ENCODE peak calls at places on chromosomes 5 and 9, in seven cellular contexts. B is heart left ventricle, R is stomach, V is NB4, M is tibial nerve, G is prostate gland, I is breast epithelium. C is an unnamed sample.

GRCh38 chr9:107588393-107588792 is 98.8 kb upstream of the KLF4 start:
- DNase-seq in B (no peak), V (no peak), R (peak), I (no peak), G (no peak), M (no peak), C (no peak)

GRCh38 chr9:100317706-100318105 is 35.0 kb downstream of the TEX10 start:
- DNase-seq in M (no peak), R (no peak), G (no peak), V (no peak), I (no peak), B (no peak), C (no peak)

GRCh38 chr9:89247431-89248370 is 63.3 kb upstream of the CKS2 start:
- DNase-seq in V (peak), B (no peak), M (no peak), I (no peak), G (no peak), R (no peak), C (no peak)

GRCh38 chr9:136686794-136687711 is at the start of gene AGPAT2:
- DNase-seq in G (peak), R (peak), I (peak), M (peak), V (peak), B (peak), C (peak)

GRCh38 chr9:76761448-76761847 is 2.8 kb upstream of the PCA3 start:
- DNase-seq in R (no peak), M (no peak), V (no peak), G (no peak), I (no peak), B (no peak), C (no peak)

GRCh38 chr5:107218457-107219193 is 452.1 kb downstream of the EFNA5 start:
- DNase-seq in V (peak), B (no peak), G (no peak), M (no peak), R (no peak), I (no peak), C (no peak)

GRCh38 chr9:115167175-115167574 is 49.2 kb upstream of the TNC start:
- DNase-seq in I (no peak), V (no peak), R (no peak), G (no peak), M (no peak), B (no peak), C (no peak)

GRCh38 chr5:16992444-16992843 is 56.4 kb upstream of the MYO10 start:
- DNase-seq in G (no peak), V (peak), I (no peak), B (no peak), R (no peak), M (no peak), C (no peak)

GRCh38 chr9:123453904-123454321 is 97.9 kb downstream of the CRB2 start:
- DNase-seq in B (no peak), R (peak), V (no peak), G (peak), M (no peak), I (no peak), C (peak)

GRCh38 chr5:131423056-131423455 is 159.2 kb downstream of the CDC42SE2 start:
- DNase-seq in V (peak), B (no peak), M (no peak), I (no peak), R (no peak), G (no peak), C (no peak)

GRCh38 chr9:34519321-34520020 is 3.3 kb downstream of the ENHO start:
- DNase-seq in R (no peak), I (no peak), B (no peak), G (no peak), M (no peak), V (no peak), C (peak)

GRCh38 chr9:115234094-115234493 is 116.1 kb upstream of the TNC start:
- DNase-seq in B (no peak), G (peak), M (no peak), I (no peak), V (peak), R (no peak), C (peak)

GRCh38 chr5:10301266-10301665 is 6.4 kb downstream of the CMBL start:
- DNase-seq in G (no peak), R (no peak), M (no peak), I (no peak), B (no peak), V (no peak), C (no peak)

GRCh38 chr5:10304932-10305331 is 2.8 kb downstream of the CMBL start:
- DNase-seq in I (no peak), B (no peak), G (no peak), V (no peak), M (no peak), R (no peak), C (no peak)

GRCh38 chr5:10301842-10302610 is 5.7 kb downstream of the CMBL start:
- DNase-seq in B (peak), G (peak), M (no peak), R (peak), V (no peak), I (peak), C (no peak)

GRCh38 chr5:10303699-10304170 is 4.0 kb downstream of the CMBL start:
- DNase-seq in G (no peak), V (no peak), B (no peak), I (no peak), M (no peak), R (peak), C (no peak)

GRCh38 chr5:10303201-10303600 is 4.5 kb downstream of the CMBL start:
- DNase-seq in G (no peak), R (no peak), I (no peak), B (no peak), M (no peak), V (no peak), C (no peak)
- H3K4me3 ChIP-seq in G (no peak), R (no peak), I (no peak), B (no peak), M (no peak), V (no peak), C (no peak)

DNA sequence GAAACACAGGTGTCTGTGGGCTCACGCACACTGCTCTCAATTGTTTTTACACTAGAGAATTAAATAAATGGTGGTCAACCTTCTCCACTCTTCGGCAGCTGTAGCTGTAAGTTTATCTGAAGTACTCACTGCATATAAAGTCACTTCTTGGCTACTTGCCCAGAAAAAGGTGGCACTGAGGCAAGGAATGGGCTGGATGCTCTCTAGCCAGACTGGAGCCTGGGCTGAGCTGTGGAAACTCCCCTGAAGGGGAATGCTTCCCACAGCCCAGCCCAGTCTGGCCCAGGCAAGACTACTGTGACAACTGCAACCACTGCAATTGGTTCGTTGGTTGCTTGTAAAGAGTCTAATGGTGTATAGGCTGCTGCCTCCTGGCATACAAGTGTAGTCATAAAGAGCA is 4.5 kb downstream of the LEAP2 start:
- DNase-seq in I (no peak), G (peak), R (peak), B (no peak), V (no peak), M (no peak), C (no peak)
- TF ChIP-seq POLR2A in I (no peak), G (no peak), R (no peak), B (no peak), V (no peak), M (no peak), C (no peak)

GRCh38 chr5:162603399-162603798 is 535.8 kb downstream of the GABRG2 start:
- DNase-seq in M (no peak), G (no peak), B (no peak), I (no peak), V (no peak), R (no peak), C (no peak)

DNA sequence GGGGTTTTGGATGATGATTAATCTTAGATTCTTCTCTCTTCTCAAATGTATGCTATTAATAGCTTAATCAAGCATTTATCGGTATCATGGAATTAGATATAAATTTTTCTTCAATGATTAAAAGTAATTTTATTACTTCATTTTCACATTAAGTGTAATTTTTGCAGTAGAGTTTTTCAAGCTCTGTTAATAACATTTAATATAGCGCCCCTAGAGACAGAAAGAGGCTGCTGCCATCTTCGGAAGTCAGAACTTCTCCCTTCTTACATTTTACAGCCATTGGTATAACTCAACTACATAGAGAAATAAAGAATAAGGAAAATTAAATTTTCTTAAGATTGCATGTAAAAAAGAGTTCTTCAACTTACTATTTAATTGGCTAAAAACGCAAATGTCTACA is 540.3 kb downstream of the GABRG2 start:
- DNase-seq in I (no peak), B (no peak), V (no peak), R (no peak), M (no peak), G (no peak), C (no peak)
- TF ChIP-seq CTCF in I (no peak), B (no peak), V (no peak), R (no peak), M (no peak), G (no peak), C (no peak)

GRCh38 chr5:149618581-149619248 is 37.4 kb downstream of the ARHGEF37 start:
- DNase-seq in G (peak), M (no peak), I (no peak), B (no peak), R (no peak), V (peak), C (no peak)
- H3K4me3 ChIP-seq in G (no peak), M (no peak), I (no peak), B (no peak), R (no peak), V (no peak), C (no peak)

GRCh38 chr5:132692632-132692967 is 18.8 kb downstream of the IL4 start:
- DNase-seq in G (no peak), B (no peak), R (no peak), V (no peak), M (no peak), I (no peak), C (no peak)

DNA sequence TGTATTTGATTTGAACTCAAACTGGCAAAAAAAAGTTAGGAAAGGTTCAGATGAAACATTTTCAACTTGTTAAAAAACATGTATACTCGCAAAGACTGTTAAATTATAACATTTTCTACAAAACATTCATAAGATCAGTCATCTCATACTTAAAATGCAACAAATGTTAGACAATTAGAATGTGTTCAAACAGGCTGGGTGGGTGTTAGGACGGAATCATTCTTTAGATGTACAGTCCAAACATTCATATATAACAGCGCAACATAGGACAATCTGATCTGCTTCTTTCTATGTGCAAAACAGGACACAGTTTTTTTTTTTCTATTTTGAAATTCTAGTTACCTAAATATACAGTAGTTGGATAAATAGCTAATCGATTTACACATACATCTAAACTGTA is 22.2 kb downstream of the IL4 start:
- DNase-seq in V (no peak), B (no peak), R (no peak), G (no peak), M (no peak), I (no peak), C (no peak)
- TF ChIP-seq POLR2A in V (no peak), B (no peak), R (no peak), G (no peak), M (no peak), I (no peak), C (no peak)

GRCh38 chr5:65034029-65034781 is 265.5 kb downstream of the CWC27 start:
- DNase-seq in B (no peak), R (peak), G (no peak), M (no peak), I (no peak), V (peak), C (no peak)
- TF ChIP-seq CTCF in B (no peak), R (no peak), G (no peak), M (no peak), I (no peak), V (no peak), C (no peak)